ENCODE peak calls at places on chromosomes 6 and 20, in eight cellular contexts. W, E, S, A, B, Y, X and T are unnamed samples.

GRCh38 chr6:40376113-40376650 is 211.0 kb downstream of the LRFN2 start:
- DNase-seq in W (no peak), E (no peak), A (no peak), X (no peak), B (no peak), Y (no peak), S (no peak), T (no peak)

GRCh38 chr6:16982827-16983226 is 119.0 kb upstream of the STMND1 start:
- DNase-seq in B (no peak), E (no peak), W (no peak), Y (no peak), S (no peak), X (peak; percentile 70), A (peak; percentile 99), T (no peak)

GRCh38 chr6:11772109-11772830 is 6.3 kb downstream of the ADTRP start:
- DNase-seq in S (no peak), Y (no peak), A (peak; percentile 98), B (no peak), X (peak; percentile 86), E (no peak), W (no peak), T (no peak)

GRCh38 chr20:44909872-44910689 is at the start of gene PABPC1L:
- DNase-seq in W (peak; percentile 85), S (peak; percentile 80), E (no peak), B (peak; percentile 73), X (peak; percentile 76), Y (peak; percentile 72), A (peak; percentile 54), T (peak; percentile 73)

GRCh38 chr6:88804701-88805100 is 158.7 kb downstream of the RNGTT start:
- DNase-seq in Y (no peak), E (no peak), W (no peak), X (no peak), S (no peak), B (no peak), A (peak; percentile 69), T (no peak)

GRCh38 chr20:8875586-8875985 is 193.3 kb upstream of the PLCB4 start:
- DNase-seq in Y (no peak), X (no peak), B (no peak), W (no peak), E (no peak), A (no peak), S (no peak), T (no peak)

GRCh38 chr6:163187606-163188005 is 226.9 kb upstream of the QKI start:
- DNase-seq in S (no peak), Y (no peak), B (no peak), X (no peak), E (no peak), A (no peak), W (no peak), T (no peak)

GRCh38 chr6:161254126-161254753 is 19.6 kb downstream of the AGPAT4 start:
- DNase-seq in W (no peak), E (no peak), X (peak; percentile 62), Y (no peak), A (peak; percentile 78), B (no peak), S (no peak), T (no peak)

GRCh38 chr6:110950443-110950842 is 8.1 kb upstream of the GTF3C6 start:
- DNase-seq in W (no peak), X (no peak), B (no peak), E (no peak), A (no peak), S (no peak), Y (no peak), T (no peak)

GRCh38 chr6:118284736-118285360 is 263.2 kb upstream of the PLN start:
- DNase-seq in B (no peak), W (no peak), Y (no peak), X (peak; percentile 44), A (peak; percentile 52), E (no peak), S (no peak), T (no peak)

GRCh38 chr6:106534564-106534982 is 94.7 kb downstream of the RTN4IP1 start:
- DNase-seq in B (no peak), A (no peak), S (no peak), X (no peak), E (no peak), Y (no peak), W (no peak), T (no peak)

GRCh38 chr20:10171864-10172751 is 46.5 kb upstream of the SNAP25 start:
- DNase-seq in X (peak; percentile 42), B (no peak), W (no peak), A (peak; percentile 25), S (peak; percentile 63), Y (no peak), E (peak; percentile 73), T (no peak)

GRCh38 chr20:25865715-25866656 is 169.3 kb upstream of the ZNF337 start:
- DNase-seq in S (peak; percentile 90), B (peak; percentile 70), E (peak; percentile 80), W (no peak), A (peak; percentile 41), X (peak; percentile 86), Y (peak; percentile 59), T (peak; percentile 30)

DNA sequence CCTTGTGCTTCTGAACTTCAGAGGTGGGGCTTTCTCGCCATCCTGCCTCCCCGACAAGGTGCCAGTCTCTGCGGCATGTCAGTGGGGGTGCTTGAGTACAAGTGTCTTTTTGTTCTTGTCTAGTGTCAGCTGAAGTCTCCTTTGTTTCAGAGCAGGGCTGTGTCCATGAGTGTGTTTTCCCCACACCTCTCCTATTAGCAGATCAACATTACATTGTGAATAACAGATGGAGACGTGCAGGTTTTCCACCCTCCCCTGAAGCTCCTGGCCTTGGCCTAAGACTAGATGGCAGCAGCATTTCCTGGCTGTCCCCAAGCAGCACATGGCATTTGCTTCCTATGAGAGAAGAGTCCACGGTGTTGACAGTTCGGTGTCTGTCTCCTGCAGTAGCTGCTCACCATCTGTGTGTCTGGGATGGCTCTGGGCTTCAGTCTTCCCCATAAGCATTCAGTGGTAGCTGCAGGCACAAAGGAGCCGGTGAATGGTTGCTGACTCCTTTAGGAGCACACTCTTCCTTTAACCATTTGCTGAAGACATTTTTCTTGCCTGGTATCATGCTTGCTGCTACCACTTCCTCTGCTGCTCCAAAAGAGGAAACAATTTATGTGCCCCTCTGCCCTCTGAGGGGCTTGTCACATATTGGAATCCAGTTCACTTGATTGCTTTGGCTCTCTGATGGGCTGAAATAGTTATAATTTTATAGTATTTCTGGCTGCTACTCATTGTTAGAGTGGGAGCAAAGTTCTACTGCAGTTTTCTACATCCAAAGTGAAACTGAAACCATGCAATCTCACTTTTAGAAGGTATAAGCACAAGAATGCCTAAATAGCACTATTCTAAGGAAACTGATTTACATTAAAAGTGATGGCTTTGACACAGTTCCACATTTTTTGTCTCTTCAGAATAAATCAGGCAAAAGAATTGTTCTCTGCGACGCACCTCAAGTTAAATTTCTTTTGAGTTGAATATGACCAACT is 913.0 kb downstream of the C6orf118 start:
- DNase-seq in A (no peak), E (no peak), S (peak; percentile 15), X (peak; percentile 23), B (no peak), Y (no peak), W (no peak), T (no peak)
- H3K27ac ChIP-seq in A (no peak overlapping the region), E (no peak overlapping the region), S (no peak overlapping the region), X (no peak overlapping the region), B (no peak overlapping the region), Y (no peak overlapping the region), W (no peak overlapping the region), T (no peak overlapping the region)

DNA sequence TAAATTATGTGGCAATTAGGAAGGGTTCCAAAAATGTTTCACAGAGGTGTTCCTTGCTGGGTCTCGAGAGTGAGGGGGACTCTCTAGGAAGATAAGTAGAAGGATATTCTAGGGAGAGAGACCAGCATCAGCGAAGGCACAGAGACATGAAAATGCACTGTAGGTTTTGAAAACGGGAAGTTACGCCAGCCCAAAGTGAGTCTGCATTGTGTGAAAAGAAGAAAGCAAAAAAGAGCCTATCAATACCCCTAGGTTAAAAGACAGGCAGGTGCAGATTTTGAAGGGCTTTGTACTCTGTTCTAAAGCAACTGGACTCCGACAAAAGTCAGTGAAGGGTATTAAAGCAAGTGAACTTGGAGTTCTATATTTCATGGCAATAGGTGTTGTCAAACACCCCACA is 25.7 kb upstream of the MRAP2 start:
- DNase-seq in E (no peak), A (no peak), W (no peak), B (no peak), Y (no peak), S (no peak), X (no peak), T (no peak)
- H3K4me3 ChIP-seq in E (no peak overlapping the region), A (no peak overlapping the region), W (no peak overlapping the region), B (no peak overlapping the region), Y (no peak overlapping the region), S (no peak overlapping the region), X (no peak overlapping the region), T (no peak overlapping the region)

GRCh38 chr20:57891067-57891466 is 181.3 kb upstream of the PMEPA1 start:
- DNase-seq in A (no peak), S (no peak), X (no peak), W (no peak), E (no peak), B (no peak), Y (no peak), T (no peak)
- H3K27me3 ChIP-seq in A (no peaks in the 10 kb centered on the region), S (no peaks in the 10 kb centered on the region), X (peaks cover 9% of the 10 kb centered on the region), W (no peaks in the 10 kb centered on the region), E (peaks cover 2% of the 10 kb centered on the region), B (no peaks in the 10 kb centered on the region), Y (no peaks in the 10 kb centered on the region), T (no peaks in the 10 kb centered on the region)

GRCh38 chr6:116018976-116019375 is 41.7 kb downstream of the FRK start:
- DNase-seq in S (no peak), Y (no peak), X (peak; percentile 34), B (no peak), W (no peak), A (peak; percentile 33), E (no peak), T (no peak)

GRCh38 chr6:116015983-116016382 is 44.7 kb downstream of the FRK start:
- DNase-seq in X (no peak), B (no peak), W (no peak), S (no peak), E (no peak), A (no peak), Y (no peak), T (no peak)

GRCh38 chr6:116019428-116019827 is 41.3 kb downstream of the FRK start:
- DNase-seq in S (no peak), W (no peak), B (no peak), E (no peak), X (no peak), A (no peak), Y (no peak), T (no peak)

GRCh38 chr6:116016846-116017545 is 43.7 kb downstream of the FRK start:
- DNase-seq in X (peak; percentile 68), B (no peak), S (no peak), W (no peak), Y (no peak), A (peak; percentile 55), E (no peak), T (no peak)

DNA sequence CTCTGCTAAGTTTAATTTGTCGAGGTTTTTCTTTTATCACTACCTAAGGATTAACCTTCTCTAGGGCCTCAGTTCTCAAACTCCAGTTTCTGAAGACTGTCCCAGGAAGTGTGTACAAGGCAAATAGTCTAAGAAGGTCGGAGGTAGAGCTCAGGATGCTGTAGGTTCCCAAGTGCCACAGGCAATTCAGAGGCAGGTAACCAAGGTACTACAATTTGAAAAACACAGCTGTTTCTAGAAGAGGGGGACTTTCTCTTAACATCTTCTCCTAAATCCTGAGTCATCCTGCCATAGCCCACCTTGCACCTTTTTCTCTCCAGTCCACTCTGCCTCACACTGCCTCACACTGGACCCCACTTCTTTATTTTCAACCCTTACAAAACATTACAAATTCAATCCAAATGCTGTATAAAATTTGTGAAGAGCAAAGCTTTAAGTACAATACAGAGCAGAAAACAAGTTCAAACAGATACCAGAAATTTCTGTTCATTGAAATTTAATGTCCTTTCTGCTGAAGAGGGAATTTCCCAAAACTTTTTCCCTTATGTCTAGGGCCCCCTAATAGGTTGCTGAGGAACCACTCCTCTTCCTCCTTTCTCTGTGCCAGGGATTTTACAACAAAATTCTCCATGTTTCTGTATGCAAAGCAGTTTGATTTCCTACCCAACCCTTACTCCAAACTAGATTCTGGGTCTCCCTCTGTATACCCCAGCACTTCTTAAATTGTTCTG is 43.0 kb downstream of the FRK start:
- DNase-seq in W (no peak), X (no peak), Y (no peak), A (no peak), B (no peak), S (no peak), E (no peak), T (no peak)
- H3K27ac ChIP-seq in W (peak overlapping the region; percentile 53), X (no peak overlapping the region), Y (no peak overlapping the region), A (peak overlapping the region; percentile 74), B (no peak overlapping the region), S (no peak overlapping the region), E (peak overlapping the region; percentile 33), T (no peak overlapping the region)